ENCODE peak calls at places on chromosomes 12 and 14, in six cellular contexts. C is heart left ventricle, X is retinal pigment epithelial cell, N is transverse colon, Z is lower leg skin, F is Calu3. J is an unnamed sample.

GRCh38 chr12:108630481-108631207 is 3.0 kb downstream of the SELPLG start:
- DNase-seq in X (no peak), N (no peak), F (no peak), C (no peak), Z (no peak), J (peak)

GRCh38 chr12:10210225-10210624 is 2.5 kb upstream of the GABARAPL1 start:
- DNase-seq in Z (no peak), X (no peak), N (no peak), C (no peak), F (no peak), J (no peak)

GRCh38 chr12:20549115-20549719 is 145.9 kb upstream of the SLCO1C1 start:
- DNase-seq in F (peak), C (peak), X (no peak), Z (no peak), N (peak), J (no peak)

GRCh38 chr14:49984419-49984818 is 91.5 kb downstream of the ARF6 start:
- DNase-seq in X (no peak), F (no peak), C (no peak), N (no peak), Z (no peak), J (no peak)

GRCh38 chr12:11795910-11796459 is 146.5 kb downstream of the ETV6 start:
- DNase-seq in C (no peak), Z (no peak), N (no peak), F (peak), X (peak), J (peak)

GRCh38 chr12:130650131-130650530 is 66.0 kb downstream of the RIMBP2 start:
- DNase-seq in N (no peak), X (no peak), Z (no peak), C (no peak), F (no peak), J (no peak)

GRCh38 chr12:19597304-19598066 is 158.2 kb downstream of the AEBP2 start:
- DNase-seq in C (no peak), F (no peak), Z (no peak), X (no peak), N (no peak), J (no peak)

GRCh38 chr14:89466460-89466859 is 49.4 kb upstream of the FOXN3 start:
- DNase-seq in C (no peak), X (no peak), N (no peak), F (no peak), Z (no peak), J (no peak)

GRCh38 chr12:55743131-55743921 is 404 bp downstream of the GDF11 start:
- DNase-seq in X (no peak), F (peak), Z (no peak), N (peak), C (peak), J (peak)

GRCh38 chr12:79452906-79453305 is 237.9 kb downstream of the PAWR start:
- DNase-seq in Z (no peak), F (no peak), C (no peak), X (no peak), N (no peak), J (no peak)

GRCh38 chr14:100524233-100524932 is 62.8 kb downstream of the BEGAIN start:
- DNase-seq in Z (no peak), X (no peak), N (no peak), C (no peak), F (no peak), J (no peak)

GRCh38 chr14:73795974-73796373 is 55.7 kb upstream of the PTGR2 start:
- DNase-seq in Z (no peak), N (peak), F (peak), X (no peak), C (no peak), J (peak)

GRCh38 chr12:106195638-106196037 is 52.2 kb downstream of the CKAP4 start:
- DNase-seq in F (no peak), C (peak), Z (peak), X (no peak), N (peak), J (peak)

GRCh38 chr12:33795536-33795935 is 226.8 kb upstream of the ALG10 start:
- DNase-seq in X (peak), F (peak), N (no peak), Z (no peak), C (no peak), J (no peak)

GRCh38 chr14:98182385-98183055 is 1089.5 kb downstream of the BCL11B start:
- DNase-seq in C (no peak), F (no peak), N (no peak), X (peak), Z (no peak), J (no peak)

GRCh38 chr12:59023861-59024424 is 103.6 kb upstream of the LRIG3 start:
- DNase-seq in C (no peak), N (no peak), F (no peak), Z (no peak), X (no peak), J (no peak)

GRCh38 chr14:102926104-102926503 is 3.6 kb downstream of the AMN start:
- DNase-seq in F (no peak), Z (no peak), C (no peak), X (no peak), N (no peak), J (no peak)

GRCh38 chr14:56294125-56294524 is 175.9 kb downstream of the PELI2 start:
- DNase-seq in N (no peak), Z (no peak), C (no peak), F (no peak), X (no peak), J (no peak)
- TF ChIP-seq CTCF in N (no peak), Z (no peak), C (peak), F (no peak), X (no peak), J (peak)

GRCh38 chr14:77142289-77142814 is 761 bp upstream of the ZDHHC22 start:
- DNase-seq in N (no peak), Z (no peak), X (no peak), C (no peak), F (no peak), J (no peak)

GRCh38 chr14:77141592-77142288 is at the start of gene ZDHHC22:
- DNase-seq in F (no peak), C (no peak), Z (no peak), N (no peak), X (no peak), J (no peak)

GRCh38 chr14:77139540-77140342 is 1.9 kb downstream of the ZDHHC22 start:
- DNase-seq in X (no peak), N (peak), C (no peak), F (peak), Z (no peak), J (no peak)

GRCh38 chr14:77140343-77140936 is 1.2 kb downstream of the ZDHHC22 start:
- DNase-seq in F (no peak), X (no peak), Z (no peak), C (no peak), N (no peak), J (no peak)

DNA sequence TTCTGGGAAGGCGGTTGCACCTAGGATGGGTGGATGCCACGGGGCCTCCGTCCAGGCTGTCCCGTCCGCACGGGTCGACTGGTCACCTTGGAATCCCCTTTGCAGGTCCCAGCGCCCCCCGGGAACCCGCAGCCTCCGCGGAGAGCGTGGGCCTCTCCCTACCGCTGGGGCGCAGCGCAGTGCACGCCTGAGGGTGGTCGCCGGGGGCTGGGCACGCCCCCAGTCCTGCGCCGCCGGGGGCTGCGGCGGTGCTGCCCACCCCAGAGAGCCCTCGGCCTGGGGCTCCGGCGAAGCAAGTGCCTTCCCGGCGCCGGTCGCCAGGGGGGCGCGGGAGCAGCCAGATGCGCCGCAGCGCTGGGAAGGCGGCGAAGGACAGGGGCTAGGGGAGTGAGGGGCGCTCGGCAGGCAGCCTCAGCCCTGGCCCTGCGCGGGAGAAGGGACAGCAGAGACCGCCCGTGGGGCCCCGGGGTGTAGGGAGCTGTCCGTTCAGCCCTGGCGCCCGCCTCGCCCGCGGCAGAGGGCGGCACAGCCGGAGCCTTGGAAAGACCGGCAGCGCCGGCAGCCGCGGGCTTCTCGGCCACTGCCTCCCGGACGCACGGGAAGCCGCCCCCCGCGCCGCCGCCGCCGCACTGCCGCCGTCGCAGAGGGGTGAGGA is 527 bp downstream of the ZDHHC22 start:
- DNase-seq in Z (no peak), C (no peak), N (no peak), X (no peak), F (peak), J (no peak)
- TF ChIP-seq CTCF in Z (no peak), C (peak), N (peak), X (peak), F (peak), J (peak)

DNA sequence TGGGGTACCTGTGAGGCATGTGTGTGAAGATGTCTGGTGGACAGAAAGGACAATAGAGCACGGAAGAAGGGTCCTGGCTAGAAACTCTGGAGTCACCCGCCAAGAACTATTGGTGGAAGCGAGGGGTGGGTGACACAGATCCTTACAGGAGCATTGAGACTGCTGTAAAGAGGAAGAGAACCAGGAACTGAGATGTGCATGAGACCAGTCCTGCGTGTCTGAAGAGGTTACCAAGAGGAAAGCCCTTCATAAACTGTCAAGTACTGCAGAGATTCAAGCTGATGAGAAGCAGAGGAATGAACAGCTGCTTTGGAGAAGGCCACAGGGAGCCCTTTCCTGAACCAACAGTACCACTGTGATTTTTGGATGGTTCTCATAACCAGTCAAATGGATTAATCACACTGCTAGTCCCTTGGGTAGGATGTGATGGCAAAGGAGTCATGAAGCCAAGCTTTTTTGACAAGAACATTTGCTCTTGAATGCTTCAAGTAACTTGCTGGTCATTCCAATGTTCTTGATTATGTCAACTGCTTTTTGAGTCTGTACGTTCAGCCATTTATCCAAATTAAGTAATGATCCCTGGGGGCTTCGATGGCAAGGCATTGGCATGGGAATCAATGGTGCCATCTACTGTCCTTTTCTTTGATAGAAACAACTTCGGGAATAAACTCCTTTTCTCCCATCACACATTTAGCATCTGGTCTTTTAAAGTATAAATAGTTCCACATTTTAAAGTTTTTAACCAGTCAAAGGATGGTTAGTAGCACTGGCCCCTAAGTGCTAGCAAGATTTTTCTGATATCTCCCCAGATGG is 42.9 kb downstream of the GPR135 start:
- DNase-seq in N (no peak), F (no peak), C (no peak), Z (no peak), X (no peak), J (no peak)
- TF ChIP-seq CTCF in N (no peak), F (no peak), C (no peak), Z (no peak), X (peak), J (peak)

DNA sequence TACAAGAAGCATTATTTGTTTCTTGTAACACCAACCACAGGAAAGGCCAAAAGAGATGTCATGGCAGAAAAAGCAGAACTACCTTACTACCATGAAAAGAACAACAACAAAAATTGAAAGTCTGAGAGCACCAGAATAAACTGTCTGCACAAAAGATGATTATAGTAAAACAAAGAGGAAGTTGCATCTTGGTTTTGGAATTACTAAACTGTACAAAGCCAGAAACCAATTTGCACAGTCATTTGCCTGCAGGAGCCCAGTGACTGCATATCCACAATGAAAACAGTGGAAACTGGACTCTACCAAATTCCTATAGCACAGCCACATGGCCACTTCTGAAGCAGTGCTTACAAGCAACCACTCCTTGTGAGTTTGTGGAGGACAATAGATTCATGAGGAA is 276.2 kb downstream of the SSPN start:
- DNase-seq in N (no peak), X (no peak), Z (no peak), C (no peak), F (no peak), J (peak)
- TF ChIP-seq CTCF in N (no peak), X (no peak), Z (no peak), C (no peak), F (no peak), J (no peak)

GRCh38 chr12:107459649-107460048 is 225.9 kb upstream of the PWP1 start:
- DNase-seq in X (no peak), C (no peak), Z (no peak), N (no peak), F (no peak), J (no peak)
- TF ChIP-seq CTCF in X (no peak), C (no peak), Z (no peak), N (no peak), F (no peak), J (no peak)

DNA sequence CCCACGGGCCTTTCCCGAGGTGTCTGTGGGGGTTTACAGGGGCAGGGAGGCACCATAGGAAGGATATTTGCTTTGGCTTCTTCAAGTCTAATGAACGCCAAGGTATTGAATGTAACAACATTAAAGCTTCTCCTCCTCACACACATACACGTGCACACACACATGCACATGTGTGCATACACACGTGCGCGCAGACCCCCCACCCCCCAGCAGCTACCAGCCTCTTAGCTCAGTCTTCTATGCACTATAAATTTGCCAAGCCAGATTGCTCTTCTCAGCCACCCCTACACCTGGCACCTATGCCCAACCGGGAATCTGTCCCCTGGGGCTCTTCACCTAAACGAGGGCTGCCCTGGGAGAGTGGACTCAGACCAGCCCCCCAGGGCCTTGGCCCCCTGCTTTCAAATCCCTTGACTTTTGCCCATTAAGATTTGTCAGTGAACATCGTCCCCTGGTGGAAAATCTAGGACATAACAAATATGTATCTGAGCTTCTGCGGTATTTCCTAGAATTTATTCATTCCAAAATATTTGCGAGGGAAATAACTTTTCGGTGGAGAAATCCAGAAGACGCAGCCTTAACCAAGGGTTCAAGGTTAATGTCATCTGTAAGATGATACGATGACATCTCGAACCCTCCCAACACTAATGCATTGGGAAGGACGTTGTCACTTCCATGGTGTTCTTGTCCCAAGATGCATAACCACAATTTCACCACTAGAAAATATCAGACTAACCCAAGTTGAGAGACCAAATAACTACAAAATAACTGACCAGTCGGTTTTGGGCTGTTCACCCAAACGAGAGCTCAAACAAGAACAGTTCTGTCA is 330.4 kb downstream of the MED13L start:
- DNase-seq in N (no peak), X (no peak), F (no peak), C (no peak), Z (no peak), J (peak)
- TF ChIP-seq CTCF in N (no peak), X (peak), F (no peak), C (peak), Z (no peak), J (peak)

GRCh38 chr14:69586420-69586819 is 11.7 kb upstream of the CCDC177 start:
- DNase-seq in Z (no peak), X (no peak), N (no peak), F (no peak), C (no peak), J (no peak)
- TF ChIP-seq CTCF in Z (no peak), X (no peak), N (no peak), F (no peak), C (no peak), J (no peak)

J was measured in HFFc6.